ENCODE peak calls at places on chromosomes 2 and 18, in four cellular contexts. B is mucosa of gallbladder, Z is iris pigment epithelial cell, V is A172. U is an unnamed sample.

GRCh38 chr2:72204782-72205545 is 57.3 kb upstream of the CYP26B1 start:
- DNase-seq in B (no peak), Z (peak; percentile 63), V (no peak), U (no peak)

GRCh38 chr2:168064011-168064998 is 183.1 kb downstream of the STK39 start:
- DNase-seq in B (no peak), Z (no peak), V (no peak), U (no peak)

GRCh38 chr2:233007270-233007669 is 5.8 kb downstream of the NGEF start:
- DNase-seq in B (no peak), Z (no peak), V (no peak), U (no peak)

GRCh38 chr18:36662000-36662399 is 166.8 kb downstream of the TPGS2 start:
- DNase-seq in B (no peak), Z (no peak), V (peak; percentile 33), U (no peak)

GRCh38 chr2:131413148-131413747 is 49.3 kb upstream of the RAB6D start:
- DNase-seq in B (no peak), Z (peak; percentile 59), V (peak; percentile 48), U (no peak)

GRCh38 chr2:161905389-161906046 is 168.5 kb downstream of the DPP4 start:
- DNase-seq in B (no peak), Z (peak; percentile 25), V (peak; percentile 73), U (no peak)

GRCh38 chr18:43870626-43871025 is 593.3 kb upstream of the SYT4 start:
- DNase-seq in B (no peak), Z (peak; percentile 61), V (no peak), U (no peak)

GRCh38 chr2:147937744-147938349 is 82.7 kb downstream of the ORC4 start:
- DNase-seq in B (no peak), Z (peak; percentile 38), V (peak; percentile 45), U (no peak)

GRCh38 chr2:83596592-83597339 is 862.3 kb downstream of the SUCLG1 start:
- DNase-seq in B (no peak), Z (no peak), V (no peak), U (no peak)